ENCODE peak calls at places on chromosomes 11 and 22, in six cellular contexts. C is ovary, P is lower lobe of right lung, T is uterus, G is heart right ventricle, O is upper lobe of right lung. S is an unnamed sample.

GRCh38 chr22:42614312-42615091 is at the start of gene POLDIP3:
- DNase-seq in P (peak; percentile 99), C (peak; percentile 100), O (peak; percentile 100), G (peak; percentile 99), T (peak; percentile 99), S (peak; percentile 100)

GRCh38 chr11:111301004-111301839 is 2.9 kb downstream of the POU2AF3 start:
- DNase-seq in P (no peak), G (no peak), T (no peak), O (no peak), C (no peak), S (no peak)

GRCh38 chr11:84398017-84398626 is 1112.0 kb upstream of the CCDC90B start:
- DNase-seq in T (no peak), G (no peak), O (no peak), P (no peak), C (no peak), S (no peak)

GRCh38 chr11:72195518-72195917 is 3.6 kb downstream of the FOLR1 start:
- DNase-seq in O (no peak), C (no peak), G (no peak), T (no peak), P (no peak), S (no peak)

GRCh38 chr22:28268176-28268575 is 349.1 kb upstream of the PITPNB start:
- DNase-seq in O (no peak), G (no peak), T (no peak), P (no peak), C (no peak), S (no peak)

GRCh38 chr22:50236731-50237409 is 8.0 kb downstream of the TUBGCP6 start:
- DNase-seq in C (no peak), P (no peak), T (no peak), O (no peak), G (no peak), S (no peak)

GRCh38 chr11:12813371-12814225 is 139.4 kb downstream of the TEAD1 start:
- DNase-seq in P (no peak), C (peak; percentile 84), T (peak; percentile 81), O (no peak), G (no peak), S (peak; percentile 63)

GRCh38 chr11:10591741-10592140 is 23.3 kb upstream of the LYVE1 start:
- DNase-seq in T (no peak), O (no peak), G (no peak), P (no peak), C (no peak), S (no peak)

GRCh38 chr22:32985899-32986772 is 72.0 kb downstream of the SYN3 start:
- DNase-seq in T (peak; percentile 85), O (no peak), C (peak; percentile 83), G (peak; percentile 86), P (peak; percentile 51), S (no peak)

GRCh38 chr11:84390441-84391078 is 1104.4 kb upstream of the CCDC90B start:
- DNase-seq in T (no peak), C (no peak), O (no peak), G (no peak), P (no peak), S (no peak)

GRCh38 chr22:20561882-20562281 is 54.5 kb downstream of the MED15 start:
- DNase-seq in C (no peak), O (no peak), P (no peak), T (no peak), G (no peak), S (no peak)

GRCh38 chr22:46798366-46799057 is 36.1 kb downstream of the TBC1D22A start:
- DNase-seq in G (peak; percentile 56), T (peak; percentile 55), O (peak; percentile 93), C (peak; percentile 77), P (peak; percentile 85), S (peak; percentile 84)

GRCh38 chr11:125063429-125064043 is 431 bp downstream of the SLC37A2 start:
- DNase-seq in G (no peak), P (peak; percentile 37), C (no peak), T (no peak), O (no peak), S (no peak)

GRCh38 chr11:119377112-119377901 is 4.2 kb downstream of the USP2 start:
- DNase-seq in C (no peak), O (peak; percentile 51), T (no peak), G (no peak), P (no peak), S (peak; percentile 60)

GRCh38 chr11:27972432-27973170 is 135.4 kb downstream of the KIF18A start:
- DNase-seq in G (no peak), C (no peak), O (no peak), P (no peak), T (no peak), S (no peak)

GRCh38 chr22:46262449-46263207 is 515 bp downstream of the PKDREJ start:
- DNase-seq in G (peak; percentile 69), O (peak; percentile 87), P (peak; percentile 84), T (peak; percentile 50), C (peak; percentile 73), S (peak; percentile 85)

GRCh38 chr22:36453855-36454378 is 27.5 kb downstream of the TXN2 start:
- DNase-seq in G (no peak), T (no peak), C (no peak), P (no peak), O (no peak), S (no peak)

GRCh38 chr11:44624761-44625221 is 59.3 kb downstream of the CD82 start:
- DNase-seq in G (no peak), T (peak; percentile 14), P (no peak), C (no peak), O (peak; percentile 28), S (no peak)

DNA sequence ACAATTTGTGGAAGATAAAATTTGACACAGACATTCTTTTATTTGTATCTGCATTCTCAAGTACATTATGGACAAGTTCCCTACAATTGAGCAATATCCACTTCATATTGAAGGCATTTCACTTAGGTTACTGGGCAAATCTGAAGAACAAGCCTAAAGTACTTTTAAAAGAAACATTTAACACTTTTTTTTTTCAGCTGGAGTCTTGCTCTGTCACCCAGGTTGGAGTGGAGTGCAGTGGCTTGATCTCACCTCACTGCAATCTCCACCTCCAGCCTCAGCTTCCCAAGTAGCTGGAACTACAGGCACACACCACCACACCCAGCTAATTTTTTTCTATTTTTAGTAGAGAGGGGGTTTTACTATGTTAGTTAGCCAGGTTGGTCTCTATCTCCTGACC is 70.2 kb downstream of the OR4C45 start:
- DNase-seq in G (no peak), C (no peak), O (no peak), T (no peak), P (no peak), S (no peak)
- H3K9me3 ChIP-seq in G (no peaks in the 10 kb centered on the region), C (no peaks in the 10 kb centered on the region), O (no peaks in the 10 kb centered on the region), T (no peaks in the 10 kb centered on the region), P (no peaks in the 10 kb centered on the region), S (no peaks in the 10 kb centered on the region)

DNA sequence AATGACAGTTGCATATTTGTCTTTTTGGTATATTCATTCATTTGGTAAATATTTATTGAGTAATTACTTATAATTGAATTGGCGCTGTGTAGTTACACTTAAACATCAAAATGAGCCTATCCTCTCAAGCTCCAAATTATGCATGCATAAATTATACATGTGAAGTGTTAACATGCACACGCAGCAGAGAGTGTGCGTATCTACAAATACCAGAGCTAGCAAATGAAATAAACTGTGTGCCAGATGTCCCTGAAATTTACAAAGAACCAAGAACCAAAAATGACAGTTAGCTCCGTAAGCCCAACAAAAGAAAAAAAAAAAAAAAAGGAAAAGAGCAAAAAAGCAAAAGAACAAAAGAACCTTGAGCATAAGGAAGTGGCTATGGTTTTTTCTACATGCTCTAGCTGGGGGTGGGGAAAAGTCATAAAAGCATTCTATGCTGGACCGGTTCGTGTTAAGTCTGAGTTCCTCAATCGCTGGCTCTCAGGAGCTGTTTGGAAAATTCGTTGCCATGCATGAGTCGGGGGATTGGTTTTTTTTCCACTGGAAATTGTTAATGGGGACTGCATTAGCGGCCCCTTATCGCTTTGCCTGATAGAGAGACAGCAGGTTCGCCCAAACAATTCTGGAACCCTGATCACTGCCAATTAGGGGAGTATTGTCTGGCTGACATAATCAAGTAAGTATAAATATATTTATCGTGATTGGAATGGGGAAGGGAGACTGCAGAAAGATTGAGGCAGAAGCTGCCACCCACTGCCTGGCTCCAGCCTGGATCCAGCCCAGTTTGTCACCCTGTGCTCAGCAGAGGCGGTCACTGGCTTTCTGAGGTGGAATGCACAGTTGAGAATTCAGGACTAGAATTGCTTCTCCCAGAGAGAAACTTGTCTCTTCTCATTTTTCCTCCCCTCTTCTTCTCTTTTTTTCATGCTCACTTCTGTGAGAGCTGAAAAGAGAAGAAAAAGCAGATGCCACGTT is 25.6 kb downstream of the GRAP2 start:
- DNase-seq in G (no peak), C (no peak), O (no peak), P (no peak), T (no peak), S (no peak)
- H3K27ac ChIP-seq in G (no peak overlapping the region), C (no peak overlapping the region), O (no peak overlapping the region), P (no peak overlapping the region), T (no peak overlapping the region), S (no peak overlapping the region)

GRCh38 chr11:126346586-126346940 is 8.9 kb upstream of the ST3GAL4 start:
- DNase-seq in P (no peak), C (no peak), O (no peak), G (no peak), T (no peak), S (no peak)

GRCh38 chr11:126345759-126346585 is 9.5 kb upstream of the ST3GAL4 start:
- DNase-seq in C (peak; percentile 87), O (no peak), T (peak; percentile 82), G (peak; percentile 58), P (no peak), S (peak; percentile 60)

GRCh38 chr11:126343051-126343450 is 12.4 kb upstream of the ST3GAL4 start:
- DNase-seq in T (no peak), P (no peak), C (peak; percentile 29), G (no peak), O (no peak), S (peak; percentile 39)

GRCh38 chr11:126344291-126344970 is 11.1 kb upstream of the ST3GAL4 start:
- DNase-seq in P (no peak), G (no peak), T (no peak), O (no peak), C (no peak), S (no peak)

DNA sequence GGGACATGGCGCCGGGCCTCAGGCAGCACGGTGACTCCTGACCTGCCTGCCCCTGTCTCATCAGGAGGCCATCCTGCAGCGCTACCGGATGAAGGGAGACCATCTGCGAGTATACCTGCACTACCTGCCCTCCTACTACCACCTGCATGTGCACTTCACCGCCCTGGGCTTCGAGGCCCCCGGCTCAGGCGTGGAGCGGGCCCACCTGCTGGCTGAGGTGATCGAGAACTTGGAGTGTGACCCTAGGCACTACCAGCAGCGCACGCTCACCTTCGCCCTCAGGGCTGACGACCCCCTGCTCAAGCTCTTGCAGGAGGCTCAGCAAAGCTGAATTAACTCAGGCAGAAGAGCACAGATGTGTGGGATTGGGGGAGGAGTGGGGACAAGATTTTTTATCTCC is 10.2 kb upstream of the ST3GAL4 start:
- DNase-seq in G (no peak), T (no peak), C (no peak), P (no peak), O (no peak), S (no peak)
- H3K9me3 ChIP-seq in G (no peaks in the 10 kb centered on the region), T (no peaks in the 10 kb centered on the region), C (no peaks in the 10 kb centered on the region), P (no peaks in the 10 kb centered on the region), O (no peaks in the 10 kb centered on the region), S (no peaks in the 10 kb centered on the region)

GRCh38 chr22:26905076-26905475 is 247.7 kb downstream of the MIAT start:
- DNase-seq in T (no peak), P (no peak), O (no peak), G (no peak), C (no peak), S (no peak)

GRCh38 chr22:26901228-26901816 is 243.9 kb downstream of the MIAT start:
- DNase-seq in O (no peak), G (no peak), T (no peak), C (no peak), P (no peak), S (no peak)

GRCh38 chr22:26903030-26903856 is 245.9 kb downstream of the MIAT start:
- DNase-seq in G (no peak), P (no peak), O (no peak), T (no peak), C (peak; percentile 29), S (no peak)

GRCh38 chr22:26904483-26904882 is 247.1 kb downstream of the MIAT start:
- DNase-seq in G (no peak), C (no peak), T (no peak), O (no peak), P (no peak), S (no peak)

GRCh38 chr22:26902401-26903029 is 245.1 kb downstream of the MIAT start:
- DNase-seq in P (no peak), O (no peak), T (no peak), C (no peak), G (no peak), S (no peak)
- H3K27ac ChIP-seq in P (no peak overlapping the region), O (no peak overlapping the region), T (no peak overlapping the region), C (no peak overlapping the region), G (no peak overlapping the region), S (no peak overlapping the region)

S was measured in psoas muscle.